ENCODE peak calls at places on chromosome 18, in five cellular contexts. M is putamen, Y is prostate gland, R is Right ventricle myocardium inferior, Z is AML-193. V is an unnamed sample.

GRCh38 chr18:74895686-74896085 is 298.0 kb downstream of the ZNF407 start:
- DNase-seq in M (peak; percentile 20), Y (no peak), R (no peak), Z (no peak), V (no peak)

GRCh38 chr18:21433436-21433835 is 167.1 kb downstream of the ESCO1 start:
- DNase-seq in Z (no peak), Y (no peak), R (no peak), M (no peak), V (no peak)

GRCh38 chr18:2589345-2590060 is 18.1 kb downstream of the NDC80 start:
- DNase-seq in Y (no peak), R (no peak), Z (no peak), M (no peak), V (no peak)

GRCh38 chr18:58373486-58373885 is 255.4 kb downstream of the ALPK2 start:
- DNase-seq in M (no peak), Y (no peak), Z (no peak), R (no peak), V (no peak)

GRCh38 chr18:49621851-49622351 is 60.0 kb downstream of the LIPG start:
- DNase-seq in R (no peak), Z (no peak), M (no peak), Y (no peak), V (no peak)

GRCh38 chr18:74623047-74623816 is 25.6 kb downstream of the ZNF407 start:
- DNase-seq in R (no peak), M (no peak), Y (no peak), Z (no peak), V (no peak)

GRCh38 chr18:13291745-13292447 is 73.3 kb downstream of the LDLRAD4 start:
- DNase-seq in R (no peak), Z (no peak), M (no peak), Y (no peak), V (no peak)

GRCh38 chr18:12076424-12077140 is 17.1 kb upstream of the ANKRD62 start:
- DNase-seq in Y (no peak), Z (no peak), R (no peak), M (no peak), V (no peak)

GRCh38 chr18:76223403-76223802 is 271.6 kb downstream of the ZNF516 start:
- DNase-seq in Y (no peak), Z (no peak), R (no peak), M (no peak), V (no peak)

GRCh38 chr18:48136544-48137353 is 206.3 kb upstream of the SMAD2 start:
- DNase-seq in R (no peak), Y (peak; percentile 40), M (no peak), Z (no peak), V (no peak)

GRCh38 chr18:45284174-45284573 is 331.1 kb upstream of the SLC14A2 start:
- DNase-seq in M (no peak), Y (no peak), Z (no peak), R (no peak), V (no peak)

GRCh38 chr18:49100226-49100968 is 149.6 kb upstream of the SMAD7 start:
- DNase-seq in Z (no peak), Y (no peak), M (no peak), R (no peak), V (no peak)

GRCh38 chr18:76451475-76452331 is 43.3 kb downstream of the ZNF516 start:
- DNase-seq in R (no peak), Y (no peak), M (no peak), Z (no peak), V (no peak)

GRCh38 chr18:23964282-23965238 is 50.0 kb upstream of the TTC39C start:
- DNase-seq in Z (no peak), M (no peak), Y (no peak), R (no peak), V (no peak)

GRCh38 chr18:45517181-45517741 is 98.0 kb upstream of the SLC14A2 start:
- DNase-seq in Y (no peak), M (no peak), Z (no peak), R (peak; percentile 74), V (no peak)

GRCh38 chr18:59631583-59632181 is 65.5 kb downstream of the CCBE1 start:
- DNase-seq in Y (no peak), R (no peak), M (no peak), Z (peak; percentile 2), V (peak; percentile 3)

GRCh38 chr18:11512096-11513030 is 97.0 kb upstream of the SLC35G4 start:
- DNase-seq in M (no peak), R (no peak), Z (no peak), Y (no peak), V (no peak)

GRCh38 chr18:78984941-78985784 is 5.5 kb downstream of the SALL3 start:
- DNase-seq in Y (no peak), Z (peak; percentile 7), R (no peak), M (no peak), V (peak; percentile 6)

GRCh38 chr18:10398571-10398970 is 55.9 kb upstream of the APCDD1 start:
- DNase-seq in Z (no peak), Y (no peak), R (no peak), M (peak; percentile 41), V (no peak)

GRCh38 chr18:56038258-56039030 is 450.5 kb upstream of the TCF4 start:
- DNase-seq in M (no peak), Z (no peak), R (no peak), Y (no peak), V (no peak)

GRCh38 chr18:46073474-46074331 is 1.6 kb upstream of the PSTPIP2 start:
- DNase-seq in R (no peak), Z (peak; percentile 75), Y (peak; percentile 63), M (peak; percentile 47), V (peak; percentile 27)

GRCh38 chr18:79975985-79976680 is 11.7 kb downstream of the HSBP1L1 start:
- DNase-seq in Y (no peak), R (no peak), M (no peak), Z (no peak), V (no peak)

GRCh38 chr18:59996370-59996966 is 96.7 kb downstream of the PMAIP1 start:
- DNase-seq in Z (no peak), R (no peak), Y (no peak), M (no peak), V (no peak)

GRCh38 chr18:74172697-74173433 is 24.5 kb downstream of the TIMM21 start:
- DNase-seq in Y (no peak), Z (no peak), R (no peak), M (no peak), V (no peak)

GRCh38 chr18:79729611-79730010 is 50.0 kb downstream of the CTDP1 start:
- DNase-seq in M (no peak), R (peak; percentile 49), Z (no peak), Y (no peak), V (no peak)

GRCh38 chr18:12003894-12004293 is 22.6 kb downstream of the IMPA2 start:
- DNase-seq in R (no peak), M (no peak), Z (no peak), Y (no peak), V (no peak)

GRCh38 chr18:7593194-7593819 is 26.2 kb downstream of the PTPRM start:
- DNase-seq in Z (no peak), R (no peak), M (no peak), Y (no peak), V (no peak)

GRCh38 chr18:47749195-47749973 is 181.1 kb downstream of the SMAD2 start:
- DNase-seq in M (peak; percentile 55), Z (peak; percentile 25), Y (peak; percentile 51), R (peak; percentile 93), V (peak; percentile 67)

GRCh38 chr18:9766076-9766481 is 58.0 kb downstream of the RAB31 start:
- DNase-seq in Z (peak; percentile 11), Y (no peak), R (no peak), M (no peak), V (no peak)

GRCh38 chr18:49560277-49561126 is 1.4 kb upstream of the LIPG start:
- DNase-seq in Y (peak; percentile 43), Z (no peak), M (no peak), R (no peak), V (no peak)

GRCh38 chr18:79260023-79260422 is 135.7 kb upstream of the NFATC1 start:
- DNase-seq in M (no peak), Y (no peak), R (no peak), Z (no peak), V (no peak)

GRCh38 chr18:39205565-39205964 is 1640.0 kb upstream of the CELF4 start:
- DNase-seq in M (no peak), R (no peak), Y (no peak), Z (no peak), V (no peak)

GRCh38 chr18:7561907-7562460 is 5.1 kb upstream of the PTPRM start:
- DNase-seq in R (no peak), Y (no peak), M (no peak), Z (no peak), V (no peak)

GRCh38 chr18:4126939-4127338 is 328.2 kb downstream of the DLGAP1 start:
- DNase-seq in Z (no peak), M (peak; percentile 30), R (no peak), Y (no peak), V (no peak)

V was measured in GDM1.